ENCODE peak calls at places on chromosomes 3 and 15, in six cellular contexts. One of them, this sample, is unnamed.
A peak's percentile ranks its signal among the peaks of the same experiment; 100 is the strongest.

GRCh38 chr3:72258786-72259185 is 473.8 kb upstream of the PROK2 start:
- DNase-seq in ascending aorta: no peak
- DNase-seq in upper lobe of right lung: no peak
- DNase-seq in frontal cortex: no peak
- DNase-seq in cardiac fibroblast: no peak
- DNase-seq in fibroblast of villous mesenchyme: no peak
- DNase-seq in this sample: peak; percentile 29

GRCh38 chr3:148847351-148847750 is 17.7 kb upstream of the CPA3 start:
- DNase-seq in ascending aorta: no peak
- DNase-seq in upper lobe of right lung: no peak
- DNase-seq in frontal cortex: no peak
- DNase-seq in cardiac fibroblast: peak; percentile 4
- DNase-seq in fibroblast of villous mesenchyme: no peak
- DNase-seq in this sample: no peak

GRCh38 chr15:100712226-100712625 is 109.8 kb downstream of the ASB7 start:
- DNase-seq in ascending aorta: peak; percentile 64
- DNase-seq in upper lobe of right lung: no peak
- DNase-seq in frontal cortex: no peak
- DNase-seq in cardiac fibroblast: peak; percentile 78
- DNase-seq in fibroblast of villous mesenchyme: peak; percentile 76
- DNase-seq in this sample: no peak

GRCh38 chr3:138915503-138916498 is 31.1 kb downstream of the FOXL2 start:
- DNase-seq in ascending aorta: peak; percentile 96
- DNase-seq in upper lobe of right lung: peak; percentile 97
- DNase-seq in frontal cortex: peak; percentile 88
- DNase-seq in cardiac fibroblast: peak; percentile 96
- DNase-seq in fibroblast of villous mesenchyme: peak; percentile 89
- DNase-seq in this sample: peak; percentile 95

GRCh38 chr3:101072299-101072698 is 79.1 kb upstream of the ABI3BP start:
- DNase-seq in ascending aorta: no peak
- DNase-seq in upper lobe of right lung: no peak
- DNase-seq in frontal cortex: no peak
- DNase-seq in cardiac fibroblast: peak; percentile 51
- DNase-seq in fibroblast of villous mesenchyme: no peak
- DNase-seq in this sample: peak; percentile 46

GRCh38 chr3:133371676-133372075 is 28.2 kb upstream of the BFSP2 start:
- DNase-seq in ascending aorta: no peak
- DNase-seq in upper lobe of right lung: no peak
- DNase-seq in frontal cortex: no peak
- DNase-seq in cardiac fibroblast: no peak
- DNase-seq in fibroblast of villous mesenchyme: no peak
- DNase-seq in this sample: no peak

GRCh38 chr15:52790166-52790708 is at the start of gene ONECUT1:
- DNase-seq in ascending aorta: no peak
- DNase-seq in upper lobe of right lung: no peak
- DNase-seq in frontal cortex: peak; percentile 81
- DNase-seq in cardiac fibroblast: peak; percentile 46
- DNase-seq in fibroblast of villous mesenchyme: peak; percentile 20
- DNase-seq in this sample: no peak

GRCh38 chr3:15306979-15307359 is 25.4 kb downstream of the SH3BP5 start:
- DNase-seq in ascending aorta: no peak
- DNase-seq in upper lobe of right lung: no peak
- DNase-seq in frontal cortex: no peak
- DNase-seq in cardiac fibroblast: no peak
- DNase-seq in fibroblast of villous mesenchyme: no peak
- DNase-seq in this sample: no peak

GRCh38 chr3:76367281-76367680 is 581.9 kb upstream of the ZNF717 start:
- DNase-seq in ascending aorta: no peak
- DNase-seq in upper lobe of right lung: no peak
- DNase-seq in frontal cortex: no peak
- DNase-seq in cardiac fibroblast: no peak
- DNase-seq in fibroblast of villous mesenchyme: peak; percentile 65
- DNase-seq in this sample: no peak

GRCh38 chr15:63599401-63600000 is 2.3 kb downstream of the FBXL22 start:
- DNase-seq in ascending aorta: peak; percentile 85
- DNase-seq in upper lobe of right lung: peak; percentile 89
- DNase-seq in frontal cortex: peak; percentile 58
- DNase-seq in cardiac fibroblast: peak; percentile 66
- DNase-seq in fibroblast of villous mesenchyme: peak; percentile 27
- DNase-seq in this sample: peak; percentile 72

GRCh38 chr3:193023218-193023617 is 105.6 kb upstream of the MB21D2 start:
- DNase-seq in ascending aorta: no peak
- DNase-seq in upper lobe of right lung: no peak
- DNase-seq in frontal cortex: no peak
- DNase-seq in cardiac fibroblast: no peak
- DNase-seq in fibroblast of villous mesenchyme: no peak
- DNase-seq in this sample: no peak

GRCh38 chr3:113148307-113148703 is 63.1 kb upstream of the BOC start:
- DNase-seq in ascending aorta: no peak
- DNase-seq in upper lobe of right lung: no peak
- DNase-seq in frontal cortex: no peak
- DNase-seq in cardiac fibroblast: no peak
- DNase-seq in fibroblast of villous mesenchyme: no peak
- DNase-seq in this sample: peak; percentile 49

GRCh38 chr3:36677331-36678007 is 86.9 kb downstream of the DCLK3 start:
- DNase-seq in ascending aorta: no peak
- DNase-seq in upper lobe of right lung: no peak
- DNase-seq in frontal cortex: no peak
- DNase-seq in cardiac fibroblast: peak; percentile 51
- DNase-seq in fibroblast of villous mesenchyme: peak; percentile 48
- DNase-seq in this sample: no peak

GRCh38 chr3:160478338-160478737 is 28.8 kb upstream of the TRIM59 start:
- DNase-seq in ascending aorta: no peak
- DNase-seq in upper lobe of right lung: no peak
- DNase-seq in frontal cortex: no peak
- DNase-seq in cardiac fibroblast: peak; percentile 44
- DNase-seq in fibroblast of villous mesenchyme: peak; percentile 65
- DNase-seq in this sample: no peak

GRCh38 chr3:85785766-85786165 is 827.0 kb downstream of the CADM2 start:
- DNase-seq in ascending aorta: no peak
- DNase-seq in upper lobe of right lung: no peak
- DNase-seq in frontal cortex: no peak
- DNase-seq in cardiac fibroblast: no peak
- DNase-seq in fibroblast of villous mesenchyme: no peak
- DNase-seq in this sample: no peak

GRCh38 chr3:30097022-30097650 is 509.3 kb upstream of the TGFBR2 start:
- DNase-seq in ascending aorta: no peak
- DNase-seq in upper lobe of right lung: no peak
- DNase-seq in frontal cortex: no peak
- DNase-seq in cardiac fibroblast: no peak
- DNase-seq in fibroblast of villous mesenchyme: no peak
- DNase-seq in this sample: no peak

GRCh38 chr3:42668793-42669217 is 15.3 kb downstream of the ZBTB47 start:
- DNase-seq in ascending aorta: peak; percentile 59
- DNase-seq in upper lobe of right lung: no peak
- DNase-seq in frontal cortex: no peak
- DNase-seq in cardiac fibroblast: peak; percentile 29
- DNase-seq in fibroblast of villous mesenchyme: no peak
- DNase-seq in this sample: no peak

GRCh38 chr15:52101542-52102340 is 10.8 kb downstream of the BCL2L10 start:
- DNase-seq in ascending aorta: no peak
- DNase-seq in upper lobe of right lung: no peak
- DNase-seq in frontal cortex: no peak
- DNase-seq in cardiac fibroblast: no peak
- DNase-seq in fibroblast of villous mesenchyme: no peak
- DNase-seq in this sample: no peak

GRCh38 chr15:93210995-93211394 is 122.0 kb upstream of the RGMA start:
- DNase-seq in ascending aorta: no peak
- DNase-seq in upper lobe of right lung: no peak
- DNase-seq in frontal cortex: no peak
- DNase-seq in cardiac fibroblast: no peak
- DNase-seq in fibroblast of villous mesenchyme: no peak
- DNase-seq in this sample: no peak

GRCh38 chr3:38985581-38985980 is 66.2 kb downstream of the SCN11A start:
- DNase-seq in ascending aorta: no peak
- DNase-seq in upper lobe of right lung: no peak
- DNase-seq in frontal cortex: no peak
- DNase-seq in cardiac fibroblast: no peak
- DNase-seq in fibroblast of villous mesenchyme: peak; percentile 53
- DNase-seq in this sample: no peak

GRCh38 chr3:7585052-7585451 is 724.1 kb downstream of the GRM7 start:
- DNase-seq in ascending aorta: no peak
- DNase-seq in upper lobe of right lung: no peak
- DNase-seq in frontal cortex: no peak
- DNase-seq in cardiac fibroblast: no peak
- DNase-seq in fibroblast of villous mesenchyme: no peak
- DNase-seq in this sample: no peak

GRCh38 chr3:17307889-17308288 is 423.1 kb downstream of the PLCL2 start:
- DNase-seq in ascending aorta: no peak
- DNase-seq in upper lobe of right lung: no peak
- DNase-seq in frontal cortex: no peak
- DNase-seq in cardiac fibroblast: no peak
- DNase-seq in fibroblast of villous mesenchyme: no peak
- DNase-seq in this sample: no peak

GRCh38 chr15:101359365-101359947 is 64.4 kb upstream of the SNRPA1 start:
- DNase-seq in ascending aorta: no peak
- DNase-seq in upper lobe of right lung: no peak
- DNase-seq in frontal cortex: no peak
- DNase-seq in cardiac fibroblast: no peak
- DNase-seq in fibroblast of villous mesenchyme: no peak
- DNase-seq in this sample: no peak

GRCh38 chr3:178823556-178824229 is 247.9 kb downstream of the ZMAT3 start:
- DNase-seq in ascending aorta: no peak
- DNase-seq in upper lobe of right lung: no peak
- DNase-seq in frontal cortex: no peak
- DNase-seq in cardiac fibroblast: peak; percentile 13
- DNase-seq in fibroblast of villous mesenchyme: peak; percentile 64
- DNase-seq in this sample: no peak

GRCh38 chr3:71129611-71130515 is 453.7 kb downstream of the FOXP1 start:
- DNase-seq in ascending aorta: no peak
- DNase-seq in upper lobe of right lung: no peak
- DNase-seq in frontal cortex: no peak
- DNase-seq in cardiac fibroblast: peak; percentile 66
- DNase-seq in fibroblast of villous mesenchyme: peak; percentile 58
- DNase-seq in this sample: no peak

GRCh38 chr3:145776782-145777408 is 384.1 kb downstream of the PLOD2 start:
- DNase-seq in ascending aorta: no peak
- DNase-seq in upper lobe of right lung: no peak
- DNase-seq in frontal cortex: no peak
- DNase-seq in cardiac fibroblast: peak; percentile 86
- DNase-seq in fibroblast of villous mesenchyme: peak; percentile 70
- DNase-seq in this sample: peak; percentile 36

GRCh38 chr3:106881177-106881576 is 496.1 kb upstream of the CCDC54 start:
- DNase-seq in ascending aorta: no peak
- DNase-seq in upper lobe of right lung: no peak
- DNase-seq in frontal cortex: no peak
- DNase-seq in cardiac fibroblast: no peak
- DNase-seq in fibroblast of villous mesenchyme: no peak
- DNase-seq in this sample: no peak

GRCh38 chr3:67595424-67595823 is 59.0 kb downstream of the SUCLG2 start:
- DNase-seq in ascending aorta: no peak
- DNase-seq in upper lobe of right lung: no peak
- DNase-seq in frontal cortex: no peak
- DNase-seq in cardiac fibroblast: no peak
- DNase-seq in fibroblast of villous mesenchyme: no peak
- DNase-seq in this sample: no peak

GRCh38 chr3:71119171-71119570 is 464.4 kb downstream of the FOXP1 start:
- DNase-seq in ascending aorta: no peak
- DNase-seq in upper lobe of right lung: no peak
- DNase-seq in frontal cortex: no peak
- DNase-seq in cardiac fibroblast: peak; percentile 23
- DNase-seq in fibroblast of villous mesenchyme: no peak
- DNase-seq in this sample: no peak

GRCh38 chr15:88905576-88905975 is 7.6 kb downstream of the MFGE8 start:
- DNase-seq in ascending aorta: peak; percentile 59
- DNase-seq in upper lobe of right lung: peak; percentile 43
- DNase-seq in frontal cortex: no peak
- DNase-seq in cardiac fibroblast: no peak
- DNase-seq in fibroblast of villous mesenchyme: no peak
- DNase-seq in this sample: no peak

GRCh38 chr3:65284971-65285370 is 597.2 kb upstream of the ADAMTS9 start:
- DNase-seq in ascending aorta: no peak
- DNase-seq in upper lobe of right lung: no peak
- DNase-seq in frontal cortex: no peak
- DNase-seq in cardiac fibroblast: peak; percentile 7
- DNase-seq in fibroblast of villous mesenchyme: no peak
- DNase-seq in this sample: no peak

GRCh38 chr3:123076496-123077418 is 9.9 kb downstream of the PDIA5 start:
- DNase-seq in ascending aorta: peak; percentile 89
- DNase-seq in upper lobe of right lung: peak; percentile 72
- DNase-seq in frontal cortex: no peak
- DNase-seq in cardiac fibroblast: peak; percentile 63
- DNase-seq in fibroblast of villous mesenchyme: peak; percentile 22
- DNase-seq in this sample: peak; percentile 79

GRCh38 chr3:112126501-112126900 is 6.5 kb downstream of the GCSAM start:
- DNase-seq in ascending aorta: no peak
- DNase-seq in upper lobe of right lung: no peak
- DNase-seq in frontal cortex: no peak
- DNase-seq in cardiac fibroblast: peak; percentile 14
- DNase-seq in fibroblast of villous mesenchyme: no peak
- DNase-seq in this sample: no peak

GRCh38 chr15:72153269-72153668 is 35.1 kb downstream of the SENP8 start:
- DNase-seq in ascending aorta: no peak
- DNase-seq in upper lobe of right lung: no peak
- DNase-seq in frontal cortex: no peak
- DNase-seq in cardiac fibroblast: no peak
- DNase-seq in fibroblast of villous mesenchyme: no peak
- DNase-seq in this sample: peak; percentile 69

This sample was measured in prostate gland.